ENCODE peak calls at places on chromosomes 1 and 21, in ten cellular contexts. One of them, this sample, is unnamed. For H3K4me1, the result is how much of the 10 kb centered on the place peaks cover.

GRCh38 chr21:14567557-14568279 is 21.6 kb upstream of the SAMSN1 start:
- DNase-seq in transverse colon: no peak
- DNase-seq in ovary: no peak
- DNase-seq in left lung: peak
- DNase-seq in cardiac muscle cell: no peak
- DNase-seq in NT2/D1: no peak
- DNase-seq in mucosa of descending colon: no peak
- DNase-seq in neural progenitor cell: no peak
- DNase-seq in CD8-positive, alpha-beta memory T cell: no peak
- DNase-seq in Peyer's patch: peak
- DNase-seq in this sample: no peak

GRCh38 chr1:18191037-18191867 is 83.7 kb downstream of the IGSF21 start:
- DNase-seq in ovary: no peak
- DNase-seq in left lung: no peak
- DNase-seq in transverse colon: no peak
- DNase-seq in NT2/D1: no peak
- DNase-seq in cardiac muscle cell: no peak
- DNase-seq in Peyer's patch: no peak
- DNase-seq in neural progenitor cell: peak
- DNase-seq in mucosa of descending colon: no peak
- DNase-seq in CD8-positive, alpha-beta memory T cell: no peak
- DNase-seq in this sample: no peak

GRCh38 chr21:43311303-43311817 is 115.6 kb downstream of the SIK1 start:
- DNase-seq in transverse colon: peak
- DNase-seq in cardiac muscle cell: no peak
- DNase-seq in Peyer's patch: no peak
- DNase-seq in CD8-positive, alpha-beta memory T cell: no peak
- DNase-seq in mucosa of descending colon: peak
- DNase-seq in ovary: no peak
- DNase-seq in NT2/D1: no peak
- DNase-seq in neural progenitor cell: no peak
- DNase-seq in left lung: no peak
- DNase-seq in this sample: peak

GRCh38 chr1:219806642-219807041 is 121.7 kb downstream of the SLC30A10 start:
- DNase-seq in left lung: no peak
- DNase-seq in Peyer's patch: no peak
- DNase-seq in neural progenitor cell: no peak
- DNase-seq in CD8-positive, alpha-beta memory T cell: no peak
- DNase-seq in NT2/D1: no peak
- DNase-seq in ovary: no peak
- DNase-seq in transverse colon: no peak
- DNase-seq in mucosa of descending colon: no peak
- DNase-seq in cardiac muscle cell: no peak
- DNase-seq in this sample: no peak

GRCh38 chr21:45041351-45041805 is 33.0 kb upstream of the ADARB1 start:
- DNase-seq in ovary: peak
- DNase-seq in cardiac muscle cell: no peak
- DNase-seq in transverse colon: peak
- DNase-seq in mucosa of descending colon: no peak
- DNase-seq in CD8-positive, alpha-beta memory T cell: no peak
- DNase-seq in neural progenitor cell: no peak
- DNase-seq in Peyer's patch: peak
- DNase-seq in NT2/D1: no peak
- DNase-seq in left lung: peak
- DNase-seq in this sample: no peak

GRCh38 chr1:199979071-199979470 is 48.4 kb upstream of the NR5A2 start:
- DNase-seq in transverse colon: no peak
- DNase-seq in neural progenitor cell: no peak
- DNase-seq in NT2/D1: no peak
- DNase-seq in mucosa of descending colon: no peak
- DNase-seq in ovary: no peak
- DNase-seq in CD8-positive, alpha-beta memory T cell: no peak
- DNase-seq in Peyer's patch: no peak
- DNase-seq in cardiac muscle cell: no peak
- DNase-seq in left lung: no peak
- DNase-seq in this sample: no peak

GRCh38 chr1:216686860-216687545 is 36.2 kb downstream of the ESRRG start:
- DNase-seq in Peyer's patch: no peak
- DNase-seq in mucosa of descending colon: no peak
- DNase-seq in NT2/D1: no peak
- DNase-seq in ovary: no peak
- DNase-seq in transverse colon: no peak
- DNase-seq in neural progenitor cell: peak
- DNase-seq in cardiac muscle cell: peak
- DNase-seq in CD8-positive, alpha-beta memory T cell: no peak
- DNase-seq in left lung: no peak
- DNase-seq in this sample: no peak

GRCh38 chr1:154784924-154785531 is 85.1 kb downstream of the KCNN3 start:
- DNase-seq in NT2/D1: no peak
- DNase-seq in transverse colon: no peak
- DNase-seq in Peyer's patch: no peak
- DNase-seq in neural progenitor cell: no peak
- DNase-seq in ovary: no peak
- DNase-seq in CD8-positive, alpha-beta memory T cell: peak
- DNase-seq in cardiac muscle cell: no peak
- DNase-seq in left lung: no peak
- DNase-seq in mucosa of descending colon: no peak
- DNase-seq in this sample: peak

GRCh38 chr1:52552236-52552504 is 722 bp downstream of the TUT4 start:
- DNase-seq in left lung: peak
- DNase-seq in transverse colon: peak
- DNase-seq in mucosa of descending colon: peak
- DNase-seq in Peyer's patch: peak
- DNase-seq in cardiac muscle cell: peak
- DNase-seq in NT2/D1: no peak
- DNase-seq in neural progenitor cell: peak
- DNase-seq in CD8-positive, alpha-beta memory T cell: peak
- DNase-seq in ovary: peak
- DNase-seq in this sample: peak

GRCh38 chr1:36034692-36035091 is 49.2 kb upstream of the TEKT2 start:
- DNase-seq in left lung: no peak
- DNase-seq in cardiac muscle cell: no peak
- DNase-seq in CD8-positive, alpha-beta memory T cell: no peak
- DNase-seq in ovary: no peak
- DNase-seq in NT2/D1: no peak
- DNase-seq in Peyer's patch: no peak
- DNase-seq in neural progenitor cell: no peak
- DNase-seq in transverse colon: no peak
- DNase-seq in mucosa of descending colon: no peak
- DNase-seq in this sample: no peak

GRCh38 chr21:44987301-44987885 is 47.6 kb downstream of the SLX9 start:
- DNase-seq in Peyer's patch: no peak
- DNase-seq in neural progenitor cell: no peak
- DNase-seq in ovary: no peak
- DNase-seq in left lung: peak
- DNase-seq in transverse colon: no peak
- DNase-seq in NT2/D1: no peak
- DNase-seq in mucosa of descending colon: no peak
- DNase-seq in cardiac muscle cell: no peak
- DNase-seq in CD8-positive, alpha-beta memory T cell: no peak
- DNase-seq in this sample: no peak

GRCh38 chr1:212438831-212439237 is 6.1 kb downstream of the NENF start:
- DNase-seq in Peyer's patch: no peak
- DNase-seq in neural progenitor cell: no peak
- DNase-seq in left lung: no peak
- DNase-seq in NT2/D1: no peak
- DNase-seq in CD8-positive, alpha-beta memory T cell: no peak
- DNase-seq in mucosa of descending colon: no peak
- DNase-seq in transverse colon: no peak
- DNase-seq in cardiac muscle cell: no peak
- DNase-seq in ovary: no peak
- DNase-seq in this sample: no peak

GRCh38 chr1:8717148-8717547 is 100.3 kb downstream of the RERE start:
- DNase-seq in mucosa of descending colon: no peak
- DNase-seq in Peyer's patch: no peak
- DNase-seq in transverse colon: no peak
- DNase-seq in CD8-positive, alpha-beta memory T cell: no peak
- DNase-seq in left lung: no peak
- DNase-seq in neural progenitor cell: no peak
- DNase-seq in NT2/D1: no peak
- DNase-seq in cardiac muscle cell: no peak
- DNase-seq in ovary: no peak
- DNase-seq in this sample: no peak

GRCh38 chr1:195981448-195982139 is 626.6 kb downstream of the KCNT2 start:
- DNase-seq in Peyer's patch: no peak
- DNase-seq in ovary: no peak
- DNase-seq in CD8-positive, alpha-beta memory T cell: no peak
- DNase-seq in transverse colon: no peak
- DNase-seq in mucosa of descending colon: no peak
- DNase-seq in left lung: no peak
- DNase-seq in cardiac muscle cell: no peak
- DNase-seq in neural progenitor cell: no peak
- DNase-seq in NT2/D1: no peak
- DNase-seq in this sample: no peak

GRCh38 chr1:230867903-230868735 is at the start of gene C1orf198:
- DNase-seq in cardiac muscle cell: peak
- DNase-seq in left lung: peak
- DNase-seq in Peyer's patch: peak
- DNase-seq in CD8-positive, alpha-beta memory T cell: peak
- DNase-seq in mucosa of descending colon: peak
- DNase-seq in NT2/D1: peak
- DNase-seq in ovary: peak
- DNase-seq in neural progenitor cell: peak
- DNase-seq in transverse colon: peak
- DNase-seq in this sample: peak

GRCh38 chr1:53619811-53620619 is 118.9 kb downstream of the GLIS1 start:
- DNase-seq in NT2/D1: no peak
- DNase-seq in neural progenitor cell: no peak
- DNase-seq in mucosa of descending colon: no peak
- DNase-seq in ovary: no peak
- DNase-seq in cardiac muscle cell: peak
- DNase-seq in Peyer's patch: no peak
- DNase-seq in left lung: peak
- DNase-seq in transverse colon: peak
- DNase-seq in CD8-positive, alpha-beta memory T cell: no peak
- DNase-seq in this sample: no peak

GRCh38 chr1:11925938-11926292 is 312 bp downstream of the KIAA2013 start:
- DNase-seq in neural progenitor cell: no peak
- DNase-seq in left lung: no peak
- DNase-seq in cardiac muscle cell: no peak
- DNase-seq in mucosa of descending colon: peak
- DNase-seq in NT2/D1: no peak
- DNase-seq in CD8-positive, alpha-beta memory T cell: no peak
- DNase-seq in ovary: peak
- DNase-seq in Peyer's patch: no peak
- DNase-seq in transverse colon: no peak
- DNase-seq in this sample: no peak

GRCh38 chr1:32345289-32345827 is 9.3 kb upstream of the MARCKSL1 start:
- DNase-seq in mucosa of descending colon: peak
- DNase-seq in ovary: peak
- DNase-seq in Peyer's patch: no peak
- DNase-seq in left lung: no peak
- DNase-seq in NT2/D1: no peak
- DNase-seq in cardiac muscle cell: peak
- DNase-seq in CD8-positive, alpha-beta memory T cell: no peak
- DNase-seq in transverse colon: peak
- DNase-seq in neural progenitor cell: no peak
- DNase-seq in this sample: peak

GRCh38 chr1:70930062-70930461 is 117.6 kb downstream of the PTGER3 start:
- DNase-seq in ovary: no peak
- DNase-seq in CD8-positive, alpha-beta memory T cell: no peak
- DNase-seq in Peyer's patch: no peak
- DNase-seq in NT2/D1: no peak
- DNase-seq in mucosa of descending colon: no peak
- DNase-seq in neural progenitor cell: no peak
- DNase-seq in cardiac muscle cell: no peak
- DNase-seq in left lung: no peak
- DNase-seq in transverse colon: no peak
- DNase-seq in this sample: no peak

GRCh38 chr1:27522148-27522859 is 32.3 kb upstream of the WASF2 start:
- DNase-seq in mucosa of descending colon: peak
- DNase-seq in NT2/D1: no peak
- DNase-seq in Peyer's patch: peak
- DNase-seq in left lung: no peak
- DNase-seq in neural progenitor cell: no peak
- DNase-seq in CD8-positive, alpha-beta memory T cell: peak
- DNase-seq in ovary: no peak
- DNase-seq in cardiac muscle cell: no peak
- DNase-seq in transverse colon: no peak
- DNase-seq in this sample: no peak
- H3K4me1 ChIP-seq in mucosa of descending colon: half or more
- H3K4me1 ChIP-seq in NT2/D1: half or more
- H3K4me1 ChIP-seq in Peyer's patch: half or more
- H3K4me1 ChIP-seq in left lung: half or more
- H3K4me1 ChIP-seq in neural progenitor cell: half or more
- H3K4me1 ChIP-seq in CD8-positive, alpha-beta memory T cell: half or more
- H3K4me1 ChIP-seq in ovary: half or more
- H3K4me1 ChIP-seq in cardiac muscle cell: half or more
- H3K4me1 ChIP-seq in transverse colon: half or more
- H3K4me1 ChIP-seq in this sample: under half

DNA sequence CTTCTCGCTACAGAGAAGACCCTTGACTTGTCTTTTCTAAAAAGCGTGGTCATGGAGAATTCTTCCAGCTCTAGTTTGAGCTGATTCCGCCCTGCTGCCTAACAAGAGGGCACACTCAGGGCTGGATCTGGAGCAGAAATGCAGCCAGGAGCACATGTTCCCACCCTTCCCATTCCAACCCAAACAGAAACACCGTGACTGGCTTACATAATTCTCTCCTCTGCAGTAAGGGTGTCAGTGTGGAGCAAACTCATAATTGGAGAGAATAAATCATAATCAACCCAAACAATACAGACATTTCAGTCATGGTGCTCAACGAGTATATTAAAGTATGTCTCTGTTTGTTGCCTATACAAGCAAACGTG is 34.5 kb downstream of the CTNNBIP1 start:
- DNase-seq in NT2/D1: no peak
- DNase-seq in Peyer's patch: no peak
- DNase-seq in transverse colon: no peak
- DNase-seq in left lung: no peak
- DNase-seq in cardiac muscle cell: no peak
- DNase-seq in ovary: no peak
- DNase-seq in CD8-positive, alpha-beta memory T cell: no peak
- DNase-seq in neural progenitor cell: no peak
- DNase-seq in mucosa of descending colon: no peak
- DNase-seq in this sample: no peak
- H3K4me3 ChIP-seq in NT2/D1: no peak
- H3K4me3 ChIP-seq in Peyer's patch: no peak
- H3K4me3 ChIP-seq in transverse colon: no peak
- H3K4me3 ChIP-seq in left lung: no peak
- H3K4me3 ChIP-seq in cardiac muscle cell: no peak
- H3K4me3 ChIP-seq in ovary: no peak
- H3K4me3 ChIP-seq in CD8-positive, alpha-beta memory T cell: no peak
- H3K4me3 ChIP-seq in neural progenitor cell: no peak
- H3K4me3 ChIP-seq in mucosa of descending colon: no peak
- H3K4me3 ChIP-seq in this sample: no peak

GRCh38 chr1:211319892-211320291 is 6.7 kb upstream of the TRAF5 start:
- DNase-seq in ovary: no peak
- DNase-seq in transverse colon: no peak
- DNase-seq in mucosa of descending colon: no peak
- DNase-seq in cardiac muscle cell: no peak
- DNase-seq in left lung: no peak
- DNase-seq in NT2/D1: no peak
- DNase-seq in neural progenitor cell: no peak
- DNase-seq in CD8-positive, alpha-beta memory T cell: no peak
- DNase-seq in Peyer's patch: no peak
- DNase-seq in this sample: no peak
- H3K4me1 ChIP-seq in ovary: under half
- H3K4me1 ChIP-seq in transverse colon: under half
- H3K4me1 ChIP-seq in mucosa of descending colon: under half
- H3K4me1 ChIP-seq in cardiac muscle cell: under half
- H3K4me1 ChIP-seq in left lung: under half
- H3K4me1 ChIP-seq in NT2/D1: under half
- H3K4me1 ChIP-seq in neural progenitor cell: under half
- H3K4me1 ChIP-seq in CD8-positive, alpha-beta memory T cell: under half
- H3K4me1 ChIP-seq in Peyer's patch: under half
- H3K4me1 ChIP-seq in this sample: under half

GRCh38 chr1:77473690-77474089 is 191.9 kb downstream of the AK5 start:
- DNase-seq in CD8-positive, alpha-beta memory T cell: no peak
- DNase-seq in mucosa of descending colon: no peak
- DNase-seq in left lung: no peak
- DNase-seq in ovary: no peak
- DNase-seq in neural progenitor cell: no peak
- DNase-seq in cardiac muscle cell: no peak
- DNase-seq in transverse colon: no peak
- DNase-seq in Peyer's patch: no peak
- DNase-seq in NT2/D1: no peak
- DNase-seq in this sample: no peak
- H3K4me3 ChIP-seq in CD8-positive, alpha-beta memory T cell: no peak
- H3K4me3 ChIP-seq in mucosa of descending colon: no peak
- H3K4me3 ChIP-seq in left lung: no peak
- H3K4me3 ChIP-seq in ovary: no peak
- H3K4me3 ChIP-seq in neural progenitor cell: no peak
- H3K4me3 ChIP-seq in cardiac muscle cell: no peak
- H3K4me3 ChIP-seq in transverse colon: no peak
- H3K4me3 ChIP-seq in Peyer's patch: no peak
- H3K4me3 ChIP-seq in NT2/D1: no peak
- H3K4me3 ChIP-seq in this sample: no peak

This sample was measured in small intestine.